ENCODE peak calls at places on chromosomes 7 and 10, in seven cellular contexts. One of them, this sample, is unnamed.

GRCh38 chr10:38072552-38072951 is 21.6 kb upstream of the ZNF37A start:
- DNase-seq in T-cell: no peak
- DNase-seq in keratinocyte: no peak
- DNase-seq in activated T-helper 1 cell treated with anti-CD3 and anti-CD28 coated beads, Interleukin-2, amount 50 U/mL, for 16 hours: no peak
- DNase-seq in Peyer's patch: no peak
- DNase-seq in iris pigment epithelial cell: no peak
- DNase-seq in SK-MEL-5: no peak
- DNase-seq in this sample: no peak

GRCh38 chr10:114879541-114880158 is 58.1 kb downstream of the FHIP2A start:
- DNase-seq in activated T-helper 1 cell treated with anti-CD3 and anti-CD28 coated beads, Interleukin-2, amount 50 U/mL, for 16 hours: no peak
- DNase-seq in iris pigment epithelial cell: peak
- DNase-seq in T-cell: peak
- DNase-seq in SK-MEL-5: peak
- DNase-seq in Peyer's patch: peak
- DNase-seq in keratinocyte: no peak
- DNase-seq in this sample: no peak

GRCh38 chr10:76086571-76087260 is 655.3 kb downstream of the LRMDA start:
- DNase-seq in T-cell: no peak
- DNase-seq in activated T-helper 1 cell treated with anti-CD3 and anti-CD28 coated beads, Interleukin-2, amount 50 U/mL, for 16 hours: no peak
- DNase-seq in keratinocyte: peak
- DNase-seq in SK-MEL-5: peak
- DNase-seq in Peyer's patch: peak
- DNase-seq in iris pigment epithelial cell: peak
- DNase-seq in this sample: peak

GRCh38 chr7:71325151-71325550 is 193.2 kb downstream of the GALNT17 start:
- DNase-seq in keratinocyte: no peak
- DNase-seq in Peyer's patch: no peak
- DNase-seq in T-cell: no peak
- DNase-seq in SK-MEL-5: no peak
- DNase-seq in activated T-helper 1 cell treated with anti-CD3 and anti-CD28 coated beads, Interleukin-2, amount 50 U/mL, for 16 hours: no peak
- DNase-seq in iris pigment epithelial cell: no peak
- DNase-seq in this sample: no peak

GRCh38 chr7:32357535-32358277 is 132.5 kb downstream of the LSM5 start:
- DNase-seq in keratinocyte: no peak
- DNase-seq in activated T-helper 1 cell treated with anti-CD3 and anti-CD28 coated beads, Interleukin-2, amount 50 U/mL, for 16 hours: no peak
- DNase-seq in SK-MEL-5: peak
- DNase-seq in Peyer's patch: no peak
- DNase-seq in iris pigment epithelial cell: no peak
- DNase-seq in T-cell: no peak
- DNase-seq in this sample: no peak

GRCh38 chr10:78852856-78853255 is 215.9 kb upstream of the ZMIZ1 start:
- DNase-seq in T-cell: peak
- DNase-seq in SK-MEL-5: peak
- DNase-seq in keratinocyte: no peak
- DNase-seq in Peyer's patch: peak
- DNase-seq in iris pigment epithelial cell: peak
- DNase-seq in activated T-helper 1 cell treated with anti-CD3 and anti-CD28 coated beads, Interleukin-2, amount 50 U/mL, for 16 hours: no peak
- DNase-seq in this sample: no peak

GRCh38 chr7:102028206-102028826 is 210.9 kb downstream of the CUX1 start:
- DNase-seq in T-cell: peak
- DNase-seq in activated T-helper 1 cell treated with anti-CD3 and anti-CD28 coated beads, Interleukin-2, amount 50 U/mL, for 16 hours: no peak
- DNase-seq in keratinocyte: no peak
- DNase-seq in iris pigment epithelial cell: no peak
- DNase-seq in SK-MEL-5: no peak
- DNase-seq in Peyer's patch: no peak
- DNase-seq in this sample: no peak

GRCh38 chr7:76303057-76303828 is 770 bp downstream of the HSPB1 start:
- DNase-seq in iris pigment epithelial cell: peak
- DNase-seq in SK-MEL-5: peak
- DNase-seq in Peyer's patch: peak
- DNase-seq in T-cell: peak
- DNase-seq in activated T-helper 1 cell treated with anti-CD3 and anti-CD28 coated beads, Interleukin-2, amount 50 U/mL, for 16 hours: peak
- DNase-seq in keratinocyte: no peak
- DNase-seq in this sample: peak

GRCh38 chr7:37853468-37853867 is 5.1 kb downstream of the NME8 start:
- DNase-seq in T-cell: no peak
- DNase-seq in keratinocyte: no peak
- DNase-seq in Peyer's patch: no peak
- DNase-seq in activated T-helper 1 cell treated with anti-CD3 and anti-CD28 coated beads, Interleukin-2, amount 50 U/mL, for 16 hours: no peak
- DNase-seq in iris pigment epithelial cell: peak
- DNase-seq in SK-MEL-5: peak
- DNase-seq in this sample: no peak

GRCh38 chr10:79132681-79133381 is 64.1 kb downstream of the ZMIZ1 start:
- DNase-seq in T-cell: no peak
- DNase-seq in keratinocyte: no peak
- DNase-seq in iris pigment epithelial cell: no peak
- DNase-seq in SK-MEL-5: no peak
- DNase-seq in activated T-helper 1 cell treated with anti-CD3 and anti-CD28 coated beads, Interleukin-2, amount 50 U/mL, for 16 hours: no peak
- DNase-seq in Peyer's patch: no peak
- DNase-seq in this sample: no peak